ENCODE peak calls at places on chromosomes 12 and 14, in five cellular contexts. G is suprapubic skin, U is uterus, S is nephron progenitor cell, M is RWPE2. N is an unnamed sample.

GRCh38 chr12:116384175-116384574 is 106.7 kb upstream of the MED13L start:
- DNase-seq in U (no peak), S (no peak), G (no peak), M (no peak), N (no peak)

GRCh38 chr14:35539969-35540368 is 6.0 kb downstream of the INSM2 start:
- DNase-seq in U (no peak), M (no peak), S (no peak), G (no peak), N (no peak)

GRCh38 chr12:57452181-57452936 is 2.7 kb upstream of the INHBE start:
- DNase-seq in S (no peak), G (no peak), U (no peak), M (no peak), N (no peak)

GRCh38 chr14:73861060-73861459 is 9.4 kb downstream of the PTGR2 start:
- DNase-seq in G (no peak), M (no peak), U (no peak), S (no peak), N (no peak)

GRCh38 chr12:74626397-74626796 is 88.8 kb downstream of the ATXN7L3B start:
- DNase-seq in U (no peak), G (no peak), S (no peak), M (no peak), N (no peak)

GRCh38 chr12:49505672-49506071 is 33.2 kb upstream of the KCNH3 start:
- DNase-seq in M (no peak), U (no peak), S (no peak), G (no peak), N (no peak)

GRCh38 chr14:59020382-59020781 is 168.1 kb upstream of the DAAM1 start:
- DNase-seq in M (no peak), S (no peak), U (no peak), G (no peak), N (no peak)

GRCh38 chr12:101608301-101609133 is 13.7 kb downstream of the MYBPC1 start:
- DNase-seq in G (no peak), U (no peak), M (no peak), S (no peak), N (no peak)

GRCh38 chr14:25237845-25238244 is 187.9 kb upstream of the STXBP6 start:
- DNase-seq in U (no peak), G (no peak), M (no peak), S (peak), N (no peak)

GRCh38 chr12:5745251-5745888 is 199.7 kb downstream of the ANO2 start:
- DNase-seq in S (peak), U (no peak), M (no peak), G (no peak), N (peak)

GRCh38 chr12:86230516-86231146 is 25.6 kb downstream of the MGAT4C start:
- DNase-seq in S (no peak), U (no peak), M (no peak), G (no peak), N (no peak)

GRCh38 chr12:77983859-77984258 is 153.2 kb downstream of the NAV3 start:
- DNase-seq in U (no peak), G (no peak), S (no peak), M (no peak), N (no peak)

GRCh38 chr14:73751157-73751691 is 37.0 kb upstream of the PNMA1 start:
- DNase-seq in M (no peak), G (no peak), S (no peak), U (no peak), N (no peak)

GRCh38 chr12:93032748-93033147 is 103.7 kb upstream of the EEA1 start:
- DNase-seq in M (no peak), G (no peak), S (no peak), U (no peak), N (no peak)

GRCh38 chr14:23831591-23831990 is 122.0 kb upstream of the DHRS4 start:
- DNase-seq in M (no peak), U (no peak), G (no peak), S (no peak), N (no peak)

GRCh38 chr14:21894003-21894897 is 220.6 kb upstream of the OR4E1 start:
- DNase-seq in M (no peak), U (no peak), G (no peak), S (peak), N (no peak)
- TF ChIP-seq CTCF in M (peak), U (no peak), G (no peak), S (peak), N (peak)

DNA sequence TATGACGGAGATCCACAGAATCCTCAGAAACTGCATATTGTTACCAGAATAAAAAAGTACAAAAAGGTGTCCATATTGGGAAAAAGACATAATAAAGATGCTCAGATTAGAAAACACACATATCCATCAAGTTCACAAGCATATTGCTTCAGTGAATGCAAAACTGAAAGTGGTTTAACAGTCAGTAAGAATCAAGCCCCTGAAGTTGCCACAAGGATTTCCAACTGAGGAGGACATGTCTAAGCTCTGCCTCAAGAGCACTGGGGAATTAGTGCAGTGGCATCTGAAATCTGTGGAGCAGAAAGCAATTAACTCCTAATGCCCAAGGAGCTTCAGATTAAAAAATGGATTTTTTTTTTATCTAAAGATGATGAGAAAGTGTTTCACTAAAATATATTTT is 113.3 kb downstream of the DENND5B start:
- DNase-seq in M (no peak), S (no peak), U (no peak), G (no peak), N (no peak)
- TF ChIP-seq CTCF in M (no peak), S (no peak), U (no peak), G (no peak), N (no peak)

DNA sequence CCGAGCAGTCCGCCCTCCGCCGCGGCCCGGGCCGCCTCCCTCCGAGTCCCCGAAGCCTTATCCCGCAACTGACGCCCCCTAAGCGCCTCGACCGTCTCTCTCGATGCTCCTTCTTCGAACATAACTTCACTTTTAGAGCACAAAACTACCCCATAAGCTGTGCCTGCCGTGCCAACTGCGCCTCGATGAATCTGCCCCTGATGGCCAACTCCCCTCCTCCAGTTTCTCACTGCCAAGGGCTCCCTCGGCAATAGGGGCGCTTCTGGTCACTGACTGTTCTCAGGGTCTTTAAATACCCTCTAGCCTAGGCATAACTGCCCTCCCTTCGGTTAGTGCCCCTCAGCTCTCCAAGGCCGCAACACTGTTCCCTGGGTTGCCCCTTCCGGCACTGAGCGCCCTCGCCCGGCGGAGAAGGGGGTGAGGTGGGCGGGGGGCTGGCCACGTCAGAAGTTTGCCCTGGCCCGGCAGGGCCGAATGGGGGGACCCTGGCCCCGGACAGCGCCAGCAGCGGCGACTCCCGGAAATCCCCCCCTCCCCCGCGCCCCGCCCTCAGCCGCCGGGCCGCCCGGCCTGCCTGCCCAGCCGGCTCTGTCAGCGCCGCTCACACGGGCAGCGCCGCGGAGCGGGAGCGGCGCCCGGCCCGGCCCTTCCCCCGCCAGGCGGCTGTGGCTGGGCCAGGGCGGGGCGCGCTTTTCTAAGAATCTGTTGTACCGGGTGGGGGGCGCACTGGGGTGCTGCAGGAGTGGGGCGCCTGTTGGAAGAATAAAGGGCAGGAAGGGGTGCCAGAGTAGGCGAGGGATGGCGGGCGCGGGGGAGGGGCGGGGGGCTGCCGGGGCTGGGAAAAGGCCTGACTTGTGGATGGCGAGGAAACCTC is 10.6 kb downstream of the RARG start:
- DNase-seq in M (peak), U (peak), G (no peak), S (peak), N (peak)
- TF ChIP-seq CTCF in M (peak), U (no peak), G (no peak), S (no peak), N (peak)

GRCh38 chr14:31968912-31969311 is 108.2 kb upstream of the ARHGAP5 start:
- DNase-seq in S (no peak), G (no peak), U (no peak), M (no peak), N (no peak)
- TF ChIP-seq CTCF in S (no peak), G (no peak), U (no peak), M (no peak), N (peak)

N was measured in type B pancreatic cell.